ENCODE peak calls at places on chromosomes 6 and 20, in seven cellular contexts. One of them, this sample, is unnamed.

GRCh38 chr6:3489032-3489757 is 32.3 kb upstream of the SLC22A23 start:
- DNase-seq in Ammon's horn: peak; percentile 29
- DNase-seq in stimulated activated naive CD4-positive, alpha-beta T cell: no peak
- DNase-seq in CD4-positive, alpha-beta T cell: no peak
- DNase-seq in DMS53: no peak
- DNase-seq in activated CD4-positive, alpha-beta T cell treated with anti-CD3 and anti-CD28 coated beads, Interleukin-2, amount 50 U/mL, for 24 hours: no peak
- DNase-seq in stimulated activated CD4-positive, alpha-beta T cell treated with anti-CD3 and anti-CD28 coated beads, Interleukin-15, amount 100 ng/mL, for 1 hour: no peak
- DNase-seq in this sample: no peak

GRCh38 chr20:61289166-61289565 is 37.1 kb downstream of the CDH4 start:
- DNase-seq in activated CD4-positive, alpha-beta T cell treated with anti-CD3 and anti-CD28 coated beads, Interleukin-2, amount 50 U/mL, for 24 hours: no peak
- DNase-seq in DMS53: no peak
- DNase-seq in CD4-positive, alpha-beta T cell: no peak
- DNase-seq in stimulated activated CD4-positive, alpha-beta T cell treated with anti-CD3 and anti-CD28 coated beads, Interleukin-15, amount 100 ng/mL, for 1 hour: no peak
- DNase-seq in stimulated activated naive CD4-positive, alpha-beta T cell: no peak
- DNase-seq in Ammon's horn: no peak
- DNase-seq in this sample: no peak

GRCh38 chr6:43096451-43097097 is 20.5 kb downstream of the PTK7 start:
- DNase-seq in DMS53: no peak
- DNase-seq in activated CD4-positive, alpha-beta T cell treated with anti-CD3 and anti-CD28 coated beads, Interleukin-2, amount 50 U/mL, for 24 hours: no peak
- DNase-seq in CD4-positive, alpha-beta T cell: no peak
- DNase-seq in stimulated activated naive CD4-positive, alpha-beta T cell: no peak
- DNase-seq in Ammon's horn: peak; percentile 38
- DNase-seq in stimulated activated CD4-positive, alpha-beta T cell treated with anti-CD3 and anti-CD28 coated beads, Interleukin-15, amount 100 ng/mL, for 1 hour: no peak
- DNase-seq in this sample: no peak

GRCh38 chr20:21901470-21902275 is 196.2 kb downstream of the PAX1 start:
- DNase-seq in DMS53: no peak
- DNase-seq in stimulated activated naive CD4-positive, alpha-beta T cell: no peak
- DNase-seq in Ammon's horn: peak; percentile 14
- DNase-seq in activated CD4-positive, alpha-beta T cell treated with anti-CD3 and anti-CD28 coated beads, Interleukin-2, amount 50 U/mL, for 24 hours: no peak
- DNase-seq in CD4-positive, alpha-beta T cell: no peak
- DNase-seq in stimulated activated CD4-positive, alpha-beta T cell treated with anti-CD3 and anti-CD28 coated beads, Interleukin-15, amount 100 ng/mL, for 1 hour: no peak
- DNase-seq in this sample: no peak

GRCh38 chr6:151723152-151723551 is 84.3 kb upstream of the ESR1 start:
- DNase-seq in DMS53: no peak
- DNase-seq in CD4-positive, alpha-beta T cell: no peak
- DNase-seq in Ammon's horn: no peak
- DNase-seq in activated CD4-positive, alpha-beta T cell treated with anti-CD3 and anti-CD28 coated beads, Interleukin-2, amount 50 U/mL, for 24 hours: peak; percentile 68
- DNase-seq in stimulated activated naive CD4-positive, alpha-beta T cell: peak; percentile 36
- DNase-seq in stimulated activated CD4-positive, alpha-beta T cell treated with anti-CD3 and anti-CD28 coated beads, Interleukin-15, amount 100 ng/mL, for 1 hour: no peak
- DNase-seq in this sample: no peak

GRCh38 chr6:149317656-149318571 is at the start of gene TAB2:
- DNase-seq in stimulated activated CD4-positive, alpha-beta T cell treated with anti-CD3 and anti-CD28 coated beads, Interleukin-15, amount 100 ng/mL, for 1 hour: peak; percentile 64
- DNase-seq in activated CD4-positive, alpha-beta T cell treated with anti-CD3 and anti-CD28 coated beads, Interleukin-2, amount 50 U/mL, for 24 hours: peak; percentile 71
- DNase-seq in DMS53: peak; percentile 50
- DNase-seq in Ammon's horn: peak; percentile 48
- DNase-seq in CD4-positive, alpha-beta T cell: peak; percentile 53
- DNase-seq in stimulated activated naive CD4-positive, alpha-beta T cell: peak; percentile 69
- DNase-seq in this sample: peak; percentile 68

GRCh38 chr6:5580736-5581568 is 319.6 kb downstream of the FARS2 start:
- DNase-seq in Ammon's horn: no peak
- DNase-seq in CD4-positive, alpha-beta T cell: no peak
- DNase-seq in activated CD4-positive, alpha-beta T cell treated with anti-CD3 and anti-CD28 coated beads, Interleukin-2, amount 50 U/mL, for 24 hours: no peak
- DNase-seq in stimulated activated CD4-positive, alpha-beta T cell treated with anti-CD3 and anti-CD28 coated beads, Interleukin-15, amount 100 ng/mL, for 1 hour: no peak
- DNase-seq in stimulated activated naive CD4-positive, alpha-beta T cell: peak; percentile 6
- DNase-seq in DMS53: peak; percentile 83
- DNase-seq in this sample: no peak

GRCh38 chr6:108123516-108123929 is 42.3 kb upstream of the NR2E1 start:
- DNase-seq in Ammon's horn: no peak
- DNase-seq in activated CD4-positive, alpha-beta T cell treated with anti-CD3 and anti-CD28 coated beads, Interleukin-2, amount 50 U/mL, for 24 hours: no peak
- DNase-seq in CD4-positive, alpha-beta T cell: no peak
- DNase-seq in DMS53: peak; percentile 5
- DNase-seq in stimulated activated CD4-positive, alpha-beta T cell treated with anti-CD3 and anti-CD28 coated beads, Interleukin-15, amount 100 ng/mL, for 1 hour: no peak
- DNase-seq in stimulated activated naive CD4-positive, alpha-beta T cell: no peak
- DNase-seq in this sample: no peak

GRCh38 chr20:4936851-4937412 is 64.4 kb downstream of the SLC23A2 start:
- DNase-seq in stimulated activated CD4-positive, alpha-beta T cell treated with anti-CD3 and anti-CD28 coated beads, Interleukin-15, amount 100 ng/mL, for 1 hour: no peak
- DNase-seq in Ammon's horn: no peak
- DNase-seq in DMS53: no peak
- DNase-seq in stimulated activated naive CD4-positive, alpha-beta T cell: no peak
- DNase-seq in activated CD4-positive, alpha-beta T cell treated with anti-CD3 and anti-CD28 coated beads, Interleukin-2, amount 50 U/mL, for 24 hours: no peak
- DNase-seq in CD4-positive, alpha-beta T cell: no peak
- DNase-seq in this sample: no peak

GRCh38 chr20:56247954-56248782 is at the start of gene MC3R:
- DNase-seq in stimulated activated naive CD4-positive, alpha-beta T cell: peak; percentile 24
- DNase-seq in CD4-positive, alpha-beta T cell: peak; percentile 11
- DNase-seq in Ammon's horn: peak; percentile 76
- DNase-seq in DMS53: peak; percentile 74
- DNase-seq in stimulated activated CD4-positive, alpha-beta T cell treated with anti-CD3 and anti-CD28 coated beads, Interleukin-15, amount 100 ng/mL, for 1 hour: no peak
- DNase-seq in activated CD4-positive, alpha-beta T cell treated with anti-CD3 and anti-CD28 coated beads, Interleukin-2, amount 50 U/mL, for 24 hours: peak; percentile 6
- DNase-seq in this sample: no peak

GRCh38 chr20:50708845-50709555 is 17.7 kb upstream of the RIPOR3 start:
- DNase-seq in stimulated activated CD4-positive, alpha-beta T cell treated with anti-CD3 and anti-CD28 coated beads, Interleukin-15, amount 100 ng/mL, for 1 hour: no peak
- DNase-seq in DMS53: no peak
- DNase-seq in activated CD4-positive, alpha-beta T cell treated with anti-CD3 and anti-CD28 coated beads, Interleukin-2, amount 50 U/mL, for 24 hours: no peak
- DNase-seq in CD4-positive, alpha-beta T cell: no peak
- DNase-seq in stimulated activated naive CD4-positive, alpha-beta T cell: no peak
- DNase-seq in Ammon's horn: no peak
- DNase-seq in this sample: no peak

GRCh38 chr20:32521780-32522524 is 63.2 kb downstream of the NOL4L start:
- DNase-seq in CD4-positive, alpha-beta T cell: peak; percentile 61
- DNase-seq in Ammon's horn: peak; percentile 84
- DNase-seq in activated CD4-positive, alpha-beta T cell treated with anti-CD3 and anti-CD28 coated beads, Interleukin-2, amount 50 U/mL, for 24 hours: peak; percentile 66
- DNase-seq in stimulated activated CD4-positive, alpha-beta T cell treated with anti-CD3 and anti-CD28 coated beads, Interleukin-15, amount 100 ng/mL, for 1 hour: peak; percentile 43
- DNase-seq in stimulated activated naive CD4-positive, alpha-beta T cell: peak; percentile 66
- DNase-seq in DMS53: peak; percentile 78
- DNase-seq in this sample: peak; percentile 68

GRCh38 chr6:166955865-166956443 is 396 bp downstream of the RNASET2 start:
- DNase-seq in CD4-positive, alpha-beta T cell: no peak
- DNase-seq in stimulated activated CD4-positive, alpha-beta T cell treated with anti-CD3 and anti-CD28 coated beads, Interleukin-15, amount 100 ng/mL, for 1 hour: no peak
- DNase-seq in stimulated activated naive CD4-positive, alpha-beta T cell: no peak
- DNase-seq in DMS53: peak; percentile 78
- DNase-seq in activated CD4-positive, alpha-beta T cell treated with anti-CD3 and anti-CD28 coated beads, Interleukin-2, amount 50 U/mL, for 24 hours: no peak
- DNase-seq in Ammon's horn: peak; percentile 17
- DNase-seq in this sample: no peak

GRCh38 chr6:142304241-142304640 is 2.4 kb downstream of the ADGRG6 start:
- DNase-seq in activated CD4-positive, alpha-beta T cell treated with anti-CD3 and anti-CD28 coated beads, Interleukin-2, amount 50 U/mL, for 24 hours: no peak
- DNase-seq in Ammon's horn: no peak
- DNase-seq in stimulated activated CD4-positive, alpha-beta T cell treated with anti-CD3 and anti-CD28 coated beads, Interleukin-15, amount 100 ng/mL, for 1 hour: no peak
- DNase-seq in CD4-positive, alpha-beta T cell: no peak
- DNase-seq in stimulated activated naive CD4-positive, alpha-beta T cell: no peak
- DNase-seq in DMS53: no peak
- DNase-seq in this sample: no peak

GRCh38 chr6:157542405-157542943 is 161.5 kb downstream of the ZDHHC14 start:
- DNase-seq in stimulated activated CD4-positive, alpha-beta T cell treated with anti-CD3 and anti-CD28 coated beads, Interleukin-15, amount 100 ng/mL, for 1 hour: no peak
- DNase-seq in stimulated activated naive CD4-positive, alpha-beta T cell: no peak
- DNase-seq in activated CD4-positive, alpha-beta T cell treated with anti-CD3 and anti-CD28 coated beads, Interleukin-2, amount 50 U/mL, for 24 hours: no peak
- DNase-seq in CD4-positive, alpha-beta T cell: no peak
- DNase-seq in Ammon's horn: no peak
- DNase-seq in DMS53: no peak
- DNase-seq in this sample: no peak

GRCh38 chr20:56875052-56875663 is 246.1 kb downstream of the TFAP2C start:
- DNase-seq in CD4-positive, alpha-beta T cell: no peak
- DNase-seq in stimulated activated CD4-positive, alpha-beta T cell treated with anti-CD3 and anti-CD28 coated beads, Interleukin-15, amount 100 ng/mL, for 1 hour: no peak
- DNase-seq in DMS53: peak; percentile 13
- DNase-seq in Ammon's horn: no peak
- DNase-seq in activated CD4-positive, alpha-beta T cell treated with anti-CD3 and anti-CD28 coated beads, Interleukin-2, amount 50 U/mL, for 24 hours: no peak
- DNase-seq in stimulated activated naive CD4-positive, alpha-beta T cell: no peak
- DNase-seq in this sample: no peak

GRCh38 chr20:1555952-1556351 is 1.6 kb downstream of the SIRPD start:
- DNase-seq in activated CD4-positive, alpha-beta T cell treated with anti-CD3 and anti-CD28 coated beads, Interleukin-2, amount 50 U/mL, for 24 hours: peak; percentile 8
- DNase-seq in stimulated activated CD4-positive, alpha-beta T cell treated with anti-CD3 and anti-CD28 coated beads, Interleukin-15, amount 100 ng/mL, for 1 hour: no peak
- DNase-seq in Ammon's horn: no peak
- DNase-seq in DMS53: no peak
- DNase-seq in stimulated activated naive CD4-positive, alpha-beta T cell: peak; percentile 24
- DNase-seq in CD4-positive, alpha-beta T cell: no peak
- DNase-seq in this sample: no peak

GRCh38 chr20:32522775-32523612 is 62.1 kb downstream of the NOL4L start:
- DNase-seq in DMS53: no peak
- DNase-seq in CD4-positive, alpha-beta T cell: no peak
- DNase-seq in activated CD4-positive, alpha-beta T cell treated with anti-CD3 and anti-CD28 coated beads, Interleukin-2, amount 50 U/mL, for 24 hours: no peak
- DNase-seq in stimulated activated CD4-positive, alpha-beta T cell treated with anti-CD3 and anti-CD28 coated beads, Interleukin-15, amount 100 ng/mL, for 1 hour: no peak
- DNase-seq in stimulated activated naive CD4-positive, alpha-beta T cell: no peak
- DNase-seq in Ammon's horn: no peak
- DNase-seq in this sample: no peak

GRCh38 chr6:161649841-161650240 is 376.0 kb upstream of the AGPAT4 start:
- DNase-seq in Ammon's horn: no peak
- DNase-seq in stimulated activated naive CD4-positive, alpha-beta T cell: no peak
- DNase-seq in CD4-positive, alpha-beta T cell: no peak
- DNase-seq in activated CD4-positive, alpha-beta T cell treated with anti-CD3 and anti-CD28 coated beads, Interleukin-2, amount 50 U/mL, for 24 hours: no peak
- DNase-seq in stimulated activated CD4-positive, alpha-beta T cell treated with anti-CD3 and anti-CD28 coated beads, Interleukin-15, amount 100 ng/mL, for 1 hour: no peak
- DNase-seq in DMS53: no peak
- DNase-seq in this sample: no peak

GRCh38 chr6:42511803-42512422 is 51.9 kb upstream of the UBR2 start:
- DNase-seq in CD4-positive, alpha-beta T cell: no peak
- DNase-seq in stimulated activated CD4-positive, alpha-beta T cell treated with anti-CD3 and anti-CD28 coated beads, Interleukin-15, amount 100 ng/mL, for 1 hour: no peak
- DNase-seq in stimulated activated naive CD4-positive, alpha-beta T cell: no peak
- DNase-seq in activated CD4-positive, alpha-beta T cell treated with anti-CD3 and anti-CD28 coated beads, Interleukin-2, amount 50 U/mL, for 24 hours: no peak
- DNase-seq in Ammon's horn: no peak
- DNase-seq in DMS53: no peak
- DNase-seq in this sample: no peak

GRCh38 chr6:63856271-63856670 is 220.7 kb downstream of the PHF3 start:
- DNase-seq in DMS53: no peak
- DNase-seq in activated CD4-positive, alpha-beta T cell treated with anti-CD3 and anti-CD28 coated beads, Interleukin-2, amount 50 U/mL, for 24 hours: no peak
- DNase-seq in stimulated activated CD4-positive, alpha-beta T cell treated with anti-CD3 and anti-CD28 coated beads, Interleukin-15, amount 100 ng/mL, for 1 hour: no peak
- DNase-seq in CD4-positive, alpha-beta T cell: no peak
- DNase-seq in Ammon's horn: peak; percentile 6
- DNase-seq in stimulated activated naive CD4-positive, alpha-beta T cell: no peak
- DNase-seq in this sample: no peak

GRCh38 chr6:143629104-143630080 is 48.4 kb upstream of the PHACTR2 start:
- DNase-seq in stimulated activated naive CD4-positive, alpha-beta T cell: no peak
- DNase-seq in activated CD4-positive, alpha-beta T cell treated with anti-CD3 and anti-CD28 coated beads, Interleukin-2, amount 50 U/mL, for 24 hours: no peak
- DNase-seq in DMS53: no peak
- DNase-seq in Ammon's horn: peak; percentile 31
- DNase-seq in CD4-positive, alpha-beta T cell: no peak
- DNase-seq in stimulated activated CD4-positive, alpha-beta T cell treated with anti-CD3 and anti-CD28 coated beads, Interleukin-15, amount 100 ng/mL, for 1 hour: no peak
- DNase-seq in this sample: no peak

GRCh38 chr20:49993301-49993751 is 10.5 kb downstream of the SNAI1 start:
- DNase-seq in stimulated activated CD4-positive, alpha-beta T cell treated with anti-CD3 and anti-CD28 coated beads, Interleukin-15, amount 100 ng/mL, for 1 hour: no peak
- DNase-seq in DMS53: no peak
- DNase-seq in CD4-positive, alpha-beta T cell: no peak
- DNase-seq in activated CD4-positive, alpha-beta T cell treated with anti-CD3 and anti-CD28 coated beads, Interleukin-2, amount 50 U/mL, for 24 hours: no peak
- DNase-seq in Ammon's horn: no peak
- DNase-seq in stimulated activated naive CD4-positive, alpha-beta T cell: no peak
- DNase-seq in this sample: peak; percentile 40

GRCh38 chr6:109606362-109606761 is 84.6 kb downstream of the AK9 start:
- DNase-seq in Ammon's horn: no peak
- DNase-seq in stimulated activated naive CD4-positive, alpha-beta T cell: peak; percentile 60
- DNase-seq in activated CD4-positive, alpha-beta T cell treated with anti-CD3 and anti-CD28 coated beads, Interleukin-2, amount 50 U/mL, for 24 hours: no peak
- DNase-seq in DMS53: no peak
- DNase-seq in stimulated activated CD4-positive, alpha-beta T cell treated with anti-CD3 and anti-CD28 coated beads, Interleukin-15, amount 100 ng/mL, for 1 hour: no peak
- DNase-seq in CD4-positive, alpha-beta T cell: no peak
- DNase-seq in this sample: no peak

GRCh38 chr20:4100679-4101078 is 85.3 kb upstream of the RNF24 start:
- DNase-seq in Ammon's horn: no peak
- DNase-seq in stimulated activated CD4-positive, alpha-beta T cell treated with anti-CD3 and anti-CD28 coated beads, Interleukin-15, amount 100 ng/mL, for 1 hour: no peak
- DNase-seq in CD4-positive, alpha-beta T cell: no peak
- DNase-seq in activated CD4-positive, alpha-beta T cell treated with anti-CD3 and anti-CD28 coated beads, Interleukin-2, amount 50 U/mL, for 24 hours: no peak
- DNase-seq in DMS53: no peak
- DNase-seq in stimulated activated naive CD4-positive, alpha-beta T cell: no peak
- DNase-seq in this sample: no peak

GRCh38 chr6:141244366-141244765 is 888.4 kb upstream of the GJE1 start:
- DNase-seq in stimulated activated CD4-positive, alpha-beta T cell treated with anti-CD3 and anti-CD28 coated beads, Interleukin-15, amount 100 ng/mL, for 1 hour: no peak
- DNase-seq in DMS53: peak; percentile 17
- DNase-seq in activated CD4-positive, alpha-beta T cell treated with anti-CD3 and anti-CD28 coated beads, Interleukin-2, amount 50 U/mL, for 24 hours: no peak
- DNase-seq in CD4-positive, alpha-beta T cell: no peak
- DNase-seq in stimulated activated naive CD4-positive, alpha-beta T cell: no peak
- DNase-seq in Ammon's horn: peak; percentile 9
- DNase-seq in this sample: no peak

GRCh38 chr6:35824552-35825192 is 19.5 kb downstream of the LHFPL5 start:
- DNase-seq in Ammon's horn: no peak
- DNase-seq in activated CD4-positive, alpha-beta T cell treated with anti-CD3 and anti-CD28 coated beads, Interleukin-2, amount 50 U/mL, for 24 hours: no peak
- DNase-seq in DMS53: no peak
- DNase-seq in stimulated activated naive CD4-positive, alpha-beta T cell: no peak
- DNase-seq in CD4-positive, alpha-beta T cell: no peak
- DNase-seq in stimulated activated CD4-positive, alpha-beta T cell treated with anti-CD3 and anti-CD28 coated beads, Interleukin-15, amount 100 ng/mL, for 1 hour: no peak
- DNase-seq in this sample: no peak

GRCh38 chr20:58765795-58766194 is 73.2 kb downstream of the NPEPL1 start:
- DNase-seq in activated CD4-positive, alpha-beta T cell treated with anti-CD3 and anti-CD28 coated beads, Interleukin-2, amount 50 U/mL, for 24 hours: no peak
- DNase-seq in stimulated activated naive CD4-positive, alpha-beta T cell: no peak
- DNase-seq in DMS53: no peak
- DNase-seq in CD4-positive, alpha-beta T cell: no peak
- DNase-seq in Ammon's horn: no peak
- DNase-seq in stimulated activated CD4-positive, alpha-beta T cell treated with anti-CD3 and anti-CD28 coated beads, Interleukin-15, amount 100 ng/mL, for 1 hour: no peak
- DNase-seq in this sample: no peak

GRCh38 chr6:100918152-100918551 is 37.0 kb upstream of the ASCC3 start:
- DNase-seq in DMS53: no peak
- DNase-seq in stimulated activated CD4-positive, alpha-beta T cell treated with anti-CD3 and anti-CD28 coated beads, Interleukin-15, amount 100 ng/mL, for 1 hour: no peak
- DNase-seq in Ammon's horn: no peak
- DNase-seq in CD4-positive, alpha-beta T cell: no peak
- DNase-seq in activated CD4-positive, alpha-beta T cell treated with anti-CD3 and anti-CD28 coated beads, Interleukin-2, amount 50 U/mL, for 24 hours: no peak
- DNase-seq in stimulated activated naive CD4-positive, alpha-beta T cell: no peak
- DNase-seq in this sample: no peak

GRCh38 chr6:111591370-111591900 is 14.2 kb downstream of the TRAF3IP2 start:
- DNase-seq in DMS53: no peak
- DNase-seq in stimulated activated CD4-positive, alpha-beta T cell treated with anti-CD3 and anti-CD28 coated beads, Interleukin-15, amount 100 ng/mL, for 1 hour: no peak
- DNase-seq in Ammon's horn: no peak
- DNase-seq in CD4-positive, alpha-beta T cell: no peak
- DNase-seq in stimulated activated naive CD4-positive, alpha-beta T cell: no peak
- DNase-seq in activated CD4-positive, alpha-beta T cell treated with anti-CD3 and anti-CD28 coated beads, Interleukin-2, amount 50 U/mL, for 24 hours: no peak
- DNase-seq in this sample: no peak